ENCODE peak calls at places on chromosomes 11 and 22, in nine cellular contexts. I, O, E, T, A, L, Q, S and B are unnamed samples.

GRCh38 chr11:123481647-123482046 is 51.6 kb downstream of the GRAMD1B start:
- DNase-seq in T (no peak), S (no peak), I (no peak), A (no peak), Q (no peak), E (no peak), O (no peak), L (no peak), B (no peak)

GRCh38 chr11:91664521-91664920 is 560.1 kb upstream of the FAT3 start:
- DNase-seq in E (peak), T (no peak), L (no peak), I (no peak), S (no peak), O (no peak), A (no peak), Q (no peak), B (no peak)

GRCh38 chr11:116927163-116927772 is 89.8 kb upstream of the APOA1 start:
- DNase-seq in E (no peak), S (no peak), T (no peak), A (no peak), I (no peak), L (peak), Q (peak), O (no peak), B (no peak)

GRCh38 chr11:66011785-66012303 is at the start of gene CST6:
- DNase-seq in T (no peak), A (no peak), Q (no peak), O (no peak), L (no peak), S (no peak), I (no peak), E (peak), B (no peak)

GRCh38 chr11:110866081-110866480 is 153.8 kb upstream of the ARHGAP20 start:
- DNase-seq in O (no peak), I (no peak), S (no peak), T (no peak), L (no peak), E (no peak), Q (no peak), A (no peak), B (no peak)

GRCh38 chr22:30221121-30221992 is 25.2 kb downstream of the LIF start:
- DNase-seq in Q (no peak), A (no peak), I (no peak), O (no peak), T (no peak), S (no peak), E (no peak), L (peak), B (no peak)

GRCh38 chr22:34776827-34777226 is 289.1 kb upstream of the ISX start:
- DNase-seq in E (peak), S (no peak), A (no peak), I (no peak), Q (no peak), L (no peak), T (no peak), O (no peak), B (no peak)

GRCh38 chr11:69371731-69372588 is 78.0 kb downstream of the MYEOV start:
- DNase-seq in A (peak), Q (no peak), L (no peak), S (no peak), I (no peak), E (no peak), O (peak), T (no peak), B (no peak)

GRCh38 chr22:33914699-33915098 is 5.6 kb downstream of the LARGE1 start:
- DNase-seq in L (no peak), A (no peak), S (no peak), E (no peak), Q (no peak), T (no peak), I (no peak), O (no peak), B (no peak)

GRCh38 chr11:116515666-116516184 is 257.1 kb downstream of the BUD13 start:
- DNase-seq in I (no peak), A (no peak), Q (no peak), S (no peak), E (peak), O (no peak), T (no peak), L (no peak), B (no peak)

GRCh38 chr11:9179141-9179540 is 86.0 kb downstream of the DENND5A start:
- DNase-seq in S (no peak), A (no peak), Q (no peak), E (no peak), I (no peak), L (no peak), T (no peak), O (no peak), B (no peak)

GRCh38 chr11:99260696-99261095 is 239.9 kb downstream of the CNTN5 start:
- DNase-seq in L (no peak), S (no peak), E (peak), T (peak), I (no peak), A (no peak), Q (no peak), O (no peak), B (no peak)

GRCh38 chr11:122750047-122750446 is 88.3 kb upstream of the CRTAM start:
- DNase-seq in L (no peak), O (no peak), E (no peak), S (no peak), T (no peak), I (no peak), Q (no peak), A (no peak), B (no peak)

GRCh38 chr11:70243912-70244652 is 26.4 kb upstream of the PPFIA1 start:
- DNase-seq in L (no peak), E (peak), A (no peak), S (no peak), T (peak), O (no peak), I (no peak), Q (no peak), B (no peak)

GRCh38 chr22:26553056-26553752 is 36.7 kb downstream of the TPST2 start:
- DNase-seq in S (no peak), T (peak), E (peak), Q (no peak), A (no peak), O (no peak), L (no peak), I (no peak), B (no peak)

GRCh38 chr11:96338910-96339703 is 3.9 kb downstream of the MAML2 start:
- DNase-seq in I (peak), O (no peak), A (peak), Q (no peak), S (peak), E (peak), T (peak), L (peak), B (peak)

GRCh38 chr11:79973701-79974626 is 533.1 kb upstream of the TENM4 start:
- DNase-seq in S (peak), L (no peak), I (no peak), E (peak), A (no peak), T (no peak), O (no peak), Q (no peak), B (no peak)